ENCODE peak calls at places on chromosomes 11 and 22, in four cellular contexts. One of them, this sample, is unnamed.

GRCh38 chr11:69444381-69445130 is 36.9 kb upstream of the LINC01488 start:
- DNase-seq in PC-3: peak; percentile 63
- DNase-seq in stimulated activated CD4-positive, alpha-beta T cell treated with anti-CD3 and anti-CD28 coated beads, Interleukin-12 subunit alpha, Interleukin-12 subunit beta, amount 100 ng/mL, for 24 hours: no peak
- DNase-seq in HFF-Myc: peak; percentile 31
- DNase-seq in this sample: peak; percentile 44

GRCh38 chr11:35629511-35629910 is 11.3 kb downstream of the FJX1 start:
- DNase-seq in HFF-Myc: no peak
- DNase-seq in PC-3: no peak
- DNase-seq in stimulated activated CD4-positive, alpha-beta T cell treated with anti-CD3 and anti-CD28 coated beads, Interleukin-12 subunit alpha, Interleukin-12 subunit beta, amount 100 ng/mL, for 24 hours: no peak
- DNase-seq in this sample: no peak

GRCh38 chr11:3073029-3073435 is 15.8 kb upstream of the CARS1 start:
- DNase-seq in HFF-Myc: no peak
- DNase-seq in PC-3: no peak
- DNase-seq in stimulated activated CD4-positive, alpha-beta T cell treated with anti-CD3 and anti-CD28 coated beads, Interleukin-12 subunit alpha, Interleukin-12 subunit beta, amount 100 ng/mL, for 24 hours: no peak
- DNase-seq in this sample: no peak

GRCh38 chr11:108887436-108888238 is 222.8 kb downstream of the DDX10 start:
- DNase-seq in HFF-Myc: no peak
- DNase-seq in stimulated activated CD4-positive, alpha-beta T cell treated with anti-CD3 and anti-CD28 coated beads, Interleukin-12 subunit alpha, Interleukin-12 subunit beta, amount 100 ng/mL, for 24 hours: no peak
- DNase-seq in PC-3: peak; percentile 15
- DNase-seq in this sample: no peak

GRCh38 chr11:92384316-92384715 is 159.7 kb downstream of the FAT3 start:
- DNase-seq in HFF-Myc: no peak
- DNase-seq in stimulated activated CD4-positive, alpha-beta T cell treated with anti-CD3 and anti-CD28 coated beads, Interleukin-12 subunit alpha, Interleukin-12 subunit beta, amount 100 ng/mL, for 24 hours: no peak
- DNase-seq in PC-3: peak; percentile 15
- DNase-seq in this sample: no peak

GRCh38 chr11:10847960-10848860 is 9.6 kb downstream of the ZBED5 start:
- DNase-seq in PC-3: no peak
- DNase-seq in HFF-Myc: no peak
- DNase-seq in stimulated activated CD4-positive, alpha-beta T cell treated with anti-CD3 and anti-CD28 coated beads, Interleukin-12 subunit alpha, Interleukin-12 subunit beta, amount 100 ng/mL, for 24 hours: no peak
- DNase-seq in this sample: no peak

GRCh38 chr22:46287873-46288751 is 8.6 kb upstream of the GTSE1 start:
- DNase-seq in PC-3: no peak
- DNase-seq in stimulated activated CD4-positive, alpha-beta T cell treated with anti-CD3 and anti-CD28 coated beads, Interleukin-12 subunit alpha, Interleukin-12 subunit beta, amount 100 ng/mL, for 24 hours: no peak
- DNase-seq in HFF-Myc: no peak
- DNase-seq in this sample: no peak

GRCh38 chr11:453564-453963 is 3.5 kb downstream of the PTDSS2 start:
- DNase-seq in PC-3: no peak
- DNase-seq in stimulated activated CD4-positive, alpha-beta T cell treated with anti-CD3 and anti-CD28 coated beads, Interleukin-12 subunit alpha, Interleukin-12 subunit beta, amount 100 ng/mL, for 24 hours: no peak
- DNase-seq in HFF-Myc: no peak
- DNase-seq in this sample: no peak

GRCh38 chr11:124776865-124777645 is 15.0 kb upstream of the ESAM start:
- DNase-seq in stimulated activated CD4-positive, alpha-beta T cell treated with anti-CD3 and anti-CD28 coated beads, Interleukin-12 subunit alpha, Interleukin-12 subunit beta, amount 100 ng/mL, for 24 hours: no peak
- DNase-seq in HFF-Myc: no peak
- DNase-seq in PC-3: no peak
- DNase-seq in this sample: no peak

GRCh38 chr11:73233211-73233610 is 15.1 kb downstream of the P2RY2 start:
- DNase-seq in HFF-Myc: no peak
- DNase-seq in PC-3: no peak
- DNase-seq in stimulated activated CD4-positive, alpha-beta T cell treated with anti-CD3 and anti-CD28 coated beads, Interleukin-12 subunit alpha, Interleukin-12 subunit beta, amount 100 ng/mL, for 24 hours: no peak
- DNase-seq in this sample: no peak

GRCh38 chr11:74179234-74180126 is 8.4 kb downstream of the PPME1 start:
- DNase-seq in PC-3: peak; percentile 23
- DNase-seq in HFF-Myc: no peak
- DNase-seq in stimulated activated CD4-positive, alpha-beta T cell treated with anti-CD3 and anti-CD28 coated beads, Interleukin-12 subunit alpha, Interleukin-12 subunit beta, amount 100 ng/mL, for 24 hours: no peak
- DNase-seq in this sample: no peak

GRCh38 chr11:2743427-2744110 is 43.8 kb upstream of the KCNQ1OT1 start:
- DNase-seq in stimulated activated CD4-positive, alpha-beta T cell treated with anti-CD3 and anti-CD28 coated beads, Interleukin-12 subunit alpha, Interleukin-12 subunit beta, amount 100 ng/mL, for 24 hours: no peak
- DNase-seq in HFF-Myc: no peak
- DNase-seq in PC-3: no peak
- DNase-seq in this sample: no peak

GRCh38 chr11:76073716-76074115 is 132.6 kb downstream of the WNT11 start:
- DNase-seq in HFF-Myc: peak; percentile 61
- DNase-seq in PC-3: no peak
- DNase-seq in stimulated activated CD4-positive, alpha-beta T cell treated with anti-CD3 and anti-CD28 coated beads, Interleukin-12 subunit alpha, Interleukin-12 subunit beta, amount 100 ng/mL, for 24 hours: no peak
- DNase-seq in this sample: no peak

GRCh38 chr22:19193879-19194278 is 15.3 kb upstream of the SLC25A1 start:
- DNase-seq in PC-3: no peak
- DNase-seq in stimulated activated CD4-positive, alpha-beta T cell treated with anti-CD3 and anti-CD28 coated beads, Interleukin-12 subunit alpha, Interleukin-12 subunit beta, amount 100 ng/mL, for 24 hours: no peak
- DNase-seq in HFF-Myc: no peak
- DNase-seq in this sample: no peak

GRCh38 chr11:78100276-78101040 is 20.8 kb upstream of the NDUFC2 start:
- DNase-seq in HFF-Myc: no peak
- DNase-seq in stimulated activated CD4-positive, alpha-beta T cell treated with anti-CD3 and anti-CD28 coated beads, Interleukin-12 subunit alpha, Interleukin-12 subunit beta, amount 100 ng/mL, for 24 hours: no peak
- DNase-seq in PC-3: no peak
- DNase-seq in this sample: no peak

GRCh38 chr11:2186669-2187266 is 15.2 kb upstream of the TH start:
- DNase-seq in stimulated activated CD4-positive, alpha-beta T cell treated with anti-CD3 and anti-CD28 coated beads, Interleukin-12 subunit alpha, Interleukin-12 subunit beta, amount 100 ng/mL, for 24 hours: peak; percentile 16
- DNase-seq in PC-3: peak; percentile 37
- DNase-seq in HFF-Myc: no peak
- DNase-seq in this sample: no peak

GRCh38 chr11:26842458-26842841 is 120.6 kb upstream of the SLC5A12 start:
- DNase-seq in PC-3: no peak
- DNase-seq in stimulated activated CD4-positive, alpha-beta T cell treated with anti-CD3 and anti-CD28 coated beads, Interleukin-12 subunit alpha, Interleukin-12 subunit beta, amount 100 ng/mL, for 24 hours: no peak
- DNase-seq in HFF-Myc: peak; percentile 58
- DNase-seq in this sample: no peak

GRCh38 chr11:20353829-20354434 is 9.6 kb upstream of the HTATIP2 start:
- DNase-seq in stimulated activated CD4-positive, alpha-beta T cell treated with anti-CD3 and anti-CD28 coated beads, Interleukin-12 subunit alpha, Interleukin-12 subunit beta, amount 100 ng/mL, for 24 hours: no peak
- DNase-seq in HFF-Myc: no peak
- DNase-seq in PC-3: peak; percentile 65
- DNase-seq in this sample: no peak

GRCh38 chr11:12075822-12076821 is 34.3 kb upstream of the MICAL2 start:
- DNase-seq in HFF-Myc: peak; percentile 87
- DNase-seq in stimulated activated CD4-positive, alpha-beta T cell treated with anti-CD3 and anti-CD28 coated beads, Interleukin-12 subunit alpha, Interleukin-12 subunit beta, amount 100 ng/mL, for 24 hours: no peak
- DNase-seq in PC-3: peak; percentile 52
- DNase-seq in this sample: no peak

GRCh38 chr11:69312418-69313399 is 18.8 kb downstream of the MYEOV start:
- DNase-seq in PC-3: no peak
- DNase-seq in stimulated activated CD4-positive, alpha-beta T cell treated with anti-CD3 and anti-CD28 coated beads, Interleukin-12 subunit alpha, Interleukin-12 subunit beta, amount 100 ng/mL, for 24 hours: no peak
- DNase-seq in HFF-Myc: no peak
- DNase-seq in this sample: no peak